ENCODE peak calls at places on chromosome 19, in ten cellular contexts. J is left lung, G is heart left ventricle, L is PC-3, B is gastrocnemius medialis, T is GM12878, A is RWPE2, E is right lobe of liver, P is psoas muscle, X is K562. V is an unnamed sample.
A peak's percentile ranks its signal among the peaks of the same experiment; 100 is the strongest.

GRCh38 chr19:55635334-55635717 is 5.5 kb upstream of the ZNF580 start:
- ATAC-seq in B (no peak), L (no peak), X (no peak), P (peak; percentile 10), E (no peak), J (no peak), A (no peak), G (no peak), T (no peak), V (no peak)

GRCh38 chr19:50817941-50818858 is 5.4 kb downstream of the KLK1 start:
- ATAC-seq in A (peak; percentile 73), B (no peak), G (peak; percentile 45), E (peak; percentile 17), T (peak; percentile 87), X (peak; percentile 96), P (no peak), L (peak; percentile 72), J (peak; percentile 71), V (no peak)

GRCh38 chr19:15195987-15196682 is 4.7 kb downstream of the NOTCH3 start:
- ATAC-seq in A (peak; percentile 74), E (no peak), P (no peak), G (no peak), T (no peak), B (no peak), J (peak; percentile 86), L (peak; percentile 41), X (peak; percentile 31), V (no peak)

GRCh38 chr19:56476671-56477428 is at the start of gene ZNF667:
- ATAC-seq in T (no peak), B (no peak), G (peak; percentile 0), L (peak; percentile 7), X (no peak), A (no peak), P (no peak), J (peak; percentile 4), E (no peak), V (no peak)

GRCh38 chr19:35006342-35006998 is 6.3 kb downstream of the GRAMD1A start:
- ATAC-seq in J (peak; percentile 84), X (no peak), P (no peak), A (peak; percentile 75), G (no peak), B (no peak), E (peak; percentile 39), L (peak; percentile 96), T (no peak), V (no peak)

GRCh38 chr19:56504581-56504980 is 3.1 kb upstream of the ZNF471 start:
- ATAC-seq in L (no peak), B (no peak), X (no peak), E (no peak), T (no peak), A (no peak), P (no peak), J (no peak), G (no peak), V (no peak)

GRCh38 chr19:31138077-31138476 is 211.2 kb downstream of the TSHZ3 start:
- ATAC-seq in J (no peak), L (no peak), A (no peak), G (no peak), T (no peak), X (no peak), B (no peak), E (no peak), P (no peak), V (no peak)

GRCh38 chr19:4338441-4339350 is at the start of gene STAP2:
- ATAC-seq in G (no peak), T (no peak), P (no peak), J (peak; percentile 25), A (peak; percentile 33), L (peak; percentile 27), E (peak; percentile 31), X (no peak), B (no peak), V (no peak)

GRCh38 chr19:34831714-34832113 is 58.7 kb upstream of the ZNF599 start:
- ATAC-seq in B (no peak), P (no peak), A (no peak), X (no peak), J (no peak), T (no peak), G (no peak), L (no peak), E (no peak), V (no peak)

GRCh38 chr19:8355631-8356402 is 8.1 kb upstream of the ANGPTL4 start:
- ATAC-seq in B (peak; percentile 55), X (peak; percentile 87), L (peak; percentile 93), J (peak; percentile 82), T (peak; percentile 35), A (peak; percentile 90), G (peak; percentile 86), E (peak; percentile 56), P (peak; percentile 41), V (peak; percentile 72)

GRCh38 chr19:35911790-35912189 is 3.7 kb upstream of the TYROBP start:
- ATAC-seq in G (no peak), X (peak; percentile 17), E (peak; percentile 42), A (peak; percentile 93), P (no peak), L (peak; percentile 22), J (peak; percentile 17), B (no peak), T (no peak), V (no peak)

GRCh38 chr19:50649433-50650391 is at the start of gene C19orf81:
- ATAC-seq in A (peak; percentile 35), B (no peak), P (no peak), E (no peak), T (peak; percentile 50), G (no peak), X (peak; percentile 90), L (no peak), J (no peak), V (no peak)

GRCh38 chr19:16164222-16164890 is 9.0 kb downstream of the CIB3 start:
- ATAC-seq in A (no peak), P (no peak), J (no peak), B (no peak), G (no peak), T (no peak), X (no peak), E (peak; percentile 97), L (no peak), V (no peak)

GRCh38 chr19:14375582-14376291 is 5.5 kb upstream of the ADGRE5 start:
- ATAC-seq in T (peak; percentile 33), X (no peak), L (peak; percentile 37), P (peak; percentile 98), E (peak; percentile 51), B (peak; percentile 99), J (peak; percentile 48), A (no peak), G (peak; percentile 92), V (peak; percentile 82)

GRCh38 chr19:35417713-35418534 is 30.1 kb upstream of the FFAR2 start:
- ATAC-seq in T (peak; percentile 63), L (no peak), X (no peak), A (no peak), G (no peak), J (no peak), E (no peak), P (no peak), B (no peak), V (no peak)

GRCh38 chr19:18390075-18390909 is 4.3 kb downstream of the GDF15 start:
- ATAC-seq in E (no peak), P (no peak), B (no peak), T (no peak), G (no peak), X (peak; percentile 19), A (no peak), J (no peak), L (peak; percentile 12), V (no peak)
- H3K27ac ChIP-seq in E (no peak overlapping the region), P (no peak overlapping the region), B (no peak overlapping the region), T (no peak overlapping the region), G (no peak overlapping the region), X (no peak overlapping the region), A (no peak overlapping the region), J (no peak overlapping the region), L (no peak overlapping the region), V (no peak overlapping the region)

GRCh38 chr19:6059396-6059947 is 50.8 kb downstream of the RFX2 start:
- ATAC-seq in P (no peak), E (no peak), T (no peak), B (no peak), L (no peak), X (no peak), A (no peak), G (no peak), J (no peak), V (no peak)
- H3K4me1 ChIP-seq in P (peaks cover 21% of the 10 kb centered on the region), E (peaks cover 10% of the 10 kb centered on the region), T (no peaks in the 10 kb centered on the region), B (peaks cover 40% of the 10 kb centered on the region), L (peaks cover 39% of the 10 kb centered on the region), X (peaks cover 59% of the 10 kb centered on the region), A (peaks cover 57% of the 10 kb centered on the region), G (peaks cover 73% of the 10 kb centered on the region), J (peaks cover 87% of the 10 kb centered on the region), V (peaks cover 15% of the 10 kb centered on the region)

GRCh38 chr19:40598918-40599307 is 2.3 kb upstream of the LTBP4 start:
- ATAC-seq in G (no peak), P (no peak), E (no peak), A (no peak), L (no peak), B (no peak), X (no peak), T (no peak), J (no peak), V (no peak)
- TF ChIP-seq CTCF in G (no peak), P (no peak), E (no peak), A (peak; percentile 75), L (no peak), B (no peak), X (no peak), T (no peak), J (no peak), V (no peak)

DNA sequence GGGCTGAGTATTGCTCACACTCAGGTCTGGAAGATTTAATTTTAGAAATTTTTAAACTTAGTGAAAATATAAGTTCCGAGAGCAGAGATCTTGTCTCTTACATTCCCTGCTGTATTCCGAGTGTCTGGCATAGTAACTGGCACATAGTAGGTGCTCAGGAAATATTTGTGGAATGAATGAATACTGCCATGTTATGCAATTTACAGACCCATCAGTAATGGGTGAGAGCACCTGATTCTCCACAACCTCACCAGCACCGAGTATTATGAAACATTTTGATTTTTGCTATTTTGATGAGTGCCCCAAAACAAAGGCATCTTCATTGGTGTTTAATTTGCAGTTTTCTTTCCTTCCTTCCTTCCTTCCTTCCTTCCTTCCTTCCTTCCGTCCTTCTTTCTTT is 15.8 kb upstream of the CLASRP start:
- ATAC-seq in X (no peak), A (no peak), T (no peak), G (no peak), E (no peak), J (no peak), B (no peak), P (no peak), L (no peak), V (no peak)
- H3K27ac ChIP-seq in X (no peak overlapping the region), A (no peak overlapping the region), T (no peak overlapping the region), G (no peak overlapping the region), E (no peak overlapping the region), J (no peak overlapping the region), B (no peak overlapping the region), P (no peak overlapping the region), L (no peak overlapping the region), V (no peak overlapping the region)

V was measured in gastroesophageal sphincter.